ENCODE peak calls at places on chromosomes 11 and 22, in ten cellular contexts. One of them, this sample, is unnamed.

GRCh38 chr11:69944146-69944795 is 125.1 kb upstream of the FGF3 start:
- DNase-seq in esophagus squamous epithelium: no peak
- DNase-seq in dorsolateral prefrontal cortex: no peak
- DNase-seq in CD8-positive, alpha-beta T cell: no peak
- DNase-seq in colonic mucosa: no peak
- DNase-seq in uterus: no peak
- DNase-seq in fibroblast of lung: no peak
- DNase-seq in HepG2: no peak
- DNase-seq in lower lobe of right lung: peak
- DNase-seq in HL-60: no peak
- DNase-seq in this sample: no peak

GRCh38 chr11:57499413-57499982 is 16.0 kb downstream of the SLC43A1 start:
- DNase-seq in esophagus squamous epithelium: peak
- DNase-seq in dorsolateral prefrontal cortex: peak
- DNase-seq in CD8-positive, alpha-beta T cell: no peak
- DNase-seq in colonic mucosa: peak
- DNase-seq in uterus: peak
- DNase-seq in fibroblast of lung: peak
- DNase-seq in HepG2: peak
- DNase-seq in lower lobe of right lung: peak
- DNase-seq in HL-60: no peak
- DNase-seq in this sample: peak

GRCh38 chr11:73343076-73343833 is 32.9 kb upstream of the RELT start:
- DNase-seq in esophagus squamous epithelium: no peak
- DNase-seq in dorsolateral prefrontal cortex: no peak
- DNase-seq in CD8-positive, alpha-beta T cell: no peak
- DNase-seq in colonic mucosa: no peak
- DNase-seq in uterus: no peak
- DNase-seq in fibroblast of lung: no peak
- DNase-seq in HepG2: no peak
- DNase-seq in lower lobe of right lung: no peak
- DNase-seq in HL-60: no peak
- DNase-seq in this sample: no peak

GRCh38 chr11:27088353-27088752 is 47.7 kb downstream of the BBOX1 start:
- DNase-seq in esophagus squamous epithelium: no peak
- DNase-seq in dorsolateral prefrontal cortex: no peak
- DNase-seq in CD8-positive, alpha-beta T cell: no peak
- DNase-seq in colonic mucosa: no peak
- DNase-seq in uterus: no peak
- DNase-seq in fibroblast of lung: peak
- DNase-seq in HepG2: no peak
- DNase-seq in lower lobe of right lung: no peak
- DNase-seq in HL-60: no peak
- DNase-seq in this sample: peak

GRCh38 chr11:1293619-1294015 is 15.8 kb downstream of the TOLLIP start:
- DNase-seq in esophagus squamous epithelium: no peak
- DNase-seq in dorsolateral prefrontal cortex: peak
- DNase-seq in CD8-positive, alpha-beta T cell: no peak
- DNase-seq in colonic mucosa: no peak
- DNase-seq in uterus: no peak
- DNase-seq in fibroblast of lung: no peak
- DNase-seq in HepG2: no peak
- DNase-seq in lower lobe of right lung: peak
- DNase-seq in HL-60: peak
- DNase-seq in this sample: peak

GRCh38 chr11:101618691-101619090 is 34.9 kb upstream of the TRPC6 start:
- DNase-seq in esophagus squamous epithelium: no peak
- DNase-seq in dorsolateral prefrontal cortex: no peak
- DNase-seq in CD8-positive, alpha-beta T cell: no peak
- DNase-seq in colonic mucosa: no peak
- DNase-seq in uterus: no peak
- DNase-seq in fibroblast of lung: peak
- DNase-seq in HepG2: no peak
- DNase-seq in lower lobe of right lung: no peak
- DNase-seq in HL-60: no peak
- DNase-seq in this sample: peak

GRCh38 chr11:120134106-120134930 is 3.6 kb downstream of the TRIM29 start:
- DNase-seq in esophagus squamous epithelium: no peak
- DNase-seq in dorsolateral prefrontal cortex: peak
- DNase-seq in CD8-positive, alpha-beta T cell: no peak
- DNase-seq in colonic mucosa: peak
- DNase-seq in uterus: peak
- DNase-seq in fibroblast of lung: no peak
- DNase-seq in HepG2: no peak
- DNase-seq in lower lobe of right lung: peak
- DNase-seq in HL-60: no peak
- DNase-seq in this sample: no peak

GRCh38 chr11:77074626-77075221 is 8.0 kb downstream of the CAPN5 start:
- DNase-seq in esophagus squamous epithelium: no peak
- DNase-seq in dorsolateral prefrontal cortex: no peak
- DNase-seq in CD8-positive, alpha-beta T cell: no peak
- DNase-seq in colonic mucosa: peak
- DNase-seq in uterus: peak
- DNase-seq in fibroblast of lung: no peak
- DNase-seq in HepG2: no peak
- DNase-seq in lower lobe of right lung: peak
- DNase-seq in HL-60: no peak
- DNase-seq in this sample: no peak

GRCh38 chr11:80293293-80293692 is 852.5 kb upstream of the TENM4 start:
- DNase-seq in esophagus squamous epithelium: no peak
- DNase-seq in dorsolateral prefrontal cortex: no peak
- DNase-seq in CD8-positive, alpha-beta T cell: no peak
- DNase-seq in colonic mucosa: no peak
- DNase-seq in uterus: no peak
- DNase-seq in fibroblast of lung: no peak
- DNase-seq in HepG2: no peak
- DNase-seq in lower lobe of right lung: no peak
- DNase-seq in HL-60: no peak
- DNase-seq in this sample: no peak

GRCh38 chr11:88297320-88298263 is 39.9 kb downstream of the CTSC start:
- DNase-seq in esophagus squamous epithelium: no peak
- DNase-seq in dorsolateral prefrontal cortex: no peak
- DNase-seq in CD8-positive, alpha-beta T cell: no peak
- DNase-seq in colonic mucosa: no peak
- DNase-seq in uterus: no peak
- DNase-seq in fibroblast of lung: peak
- DNase-seq in HepG2: peak
- DNase-seq in lower lobe of right lung: no peak
- DNase-seq in HL-60: no peak
- DNase-seq in this sample: no peak

GRCh38 chr11:81224396-81224795 is 1509.3 kb downstream of the FAM181B start:
- DNase-seq in esophagus squamous epithelium: no peak
- DNase-seq in dorsolateral prefrontal cortex: no peak
- DNase-seq in CD8-positive, alpha-beta T cell: no peak
- DNase-seq in colonic mucosa: no peak
- DNase-seq in uterus: no peak
- DNase-seq in fibroblast of lung: no peak
- DNase-seq in HepG2: no peak
- DNase-seq in lower lobe of right lung: no peak
- DNase-seq in HL-60: no peak
- DNase-seq in this sample: no peak

GRCh38 chr11:85823816-85824215 is 12.9 kb upstream of the SYTL2 start:
- DNase-seq in esophagus squamous epithelium: no peak
- DNase-seq in dorsolateral prefrontal cortex: no peak
- DNase-seq in CD8-positive, alpha-beta T cell: peak
- DNase-seq in colonic mucosa: no peak
- DNase-seq in uterus: no peak
- DNase-seq in fibroblast of lung: no peak
- DNase-seq in HepG2: no peak
- DNase-seq in lower lobe of right lung: no peak
- DNase-seq in HL-60: no peak
- DNase-seq in this sample: no peak

GRCh38 chr22:39292002-39292401 is 27.4 kb downstream of the RPL3 start:
- DNase-seq in esophagus squamous epithelium: no peak
- DNase-seq in dorsolateral prefrontal cortex: no peak
- DNase-seq in CD8-positive, alpha-beta T cell: no peak
- DNase-seq in colonic mucosa: no peak
- DNase-seq in uterus: no peak
- DNase-seq in fibroblast of lung: peak
- DNase-seq in HepG2: no peak
- DNase-seq in lower lobe of right lung: no peak
- DNase-seq in HL-60: no peak
- DNase-seq in this sample: no peak

GRCh38 chr11:889261-889660 is 21.3 kb downstream of the CHID1 start:
- DNase-seq in esophagus squamous epithelium: no peak
- DNase-seq in dorsolateral prefrontal cortex: no peak
- DNase-seq in CD8-positive, alpha-beta T cell: no peak
- DNase-seq in colonic mucosa: no peak
- DNase-seq in uterus: no peak
- DNase-seq in fibroblast of lung: no peak
- DNase-seq in HepG2: no peak
- DNase-seq in lower lobe of right lung: no peak
- DNase-seq in HL-60: no peak
- DNase-seq in this sample: no peak

GRCh38 chr11:34770111-34770510 is 146.1 kb downstream of the APIP start:
- DNase-seq in esophagus squamous epithelium: no peak
- DNase-seq in dorsolateral prefrontal cortex: no peak
- DNase-seq in CD8-positive, alpha-beta T cell: no peak
- DNase-seq in colonic mucosa: no peak
- DNase-seq in uterus: no peak
- DNase-seq in fibroblast of lung: no peak
- DNase-seq in HepG2: no peak
- DNase-seq in lower lobe of right lung: no peak
- DNase-seq in HL-60: no peak
- DNase-seq in this sample: no peak

GRCh38 chr11:69123593-69124545 is 31.9 kb upstream of the SMIM38 start:
- DNase-seq in esophagus squamous epithelium: no peak
- DNase-seq in dorsolateral prefrontal cortex: peak
- DNase-seq in CD8-positive, alpha-beta T cell: no peak
- DNase-seq in colonic mucosa: no peak
- DNase-seq in uterus: no peak
- DNase-seq in fibroblast of lung: no peak
- DNase-seq in HepG2: no peak
- DNase-seq in lower lobe of right lung: peak
- DNase-seq in HL-60: no peak
- DNase-seq in this sample: no peak

GRCh38 chr22:17878970-17879369 is 104.7 kb upstream of the BID start:
- DNase-seq in esophagus squamous epithelium: no peak
- DNase-seq in dorsolateral prefrontal cortex: no peak
- DNase-seq in CD8-positive, alpha-beta T cell: no peak
- DNase-seq in colonic mucosa: no peak
- DNase-seq in uterus: no peak
- DNase-seq in fibroblast of lung: peak
- DNase-seq in HepG2: no peak
- DNase-seq in lower lobe of right lung: no peak
- DNase-seq in HL-60: no peak
- DNase-seq in this sample: no peak

GRCh38 chr22:50548046-50548912 is 2.6 kb downstream of the KLHDC7B start:
- DNase-seq in esophagus squamous epithelium: no peak
- DNase-seq in dorsolateral prefrontal cortex: no peak
- DNase-seq in CD8-positive, alpha-beta T cell: peak
- DNase-seq in colonic mucosa: no peak
- DNase-seq in uterus: no peak
- DNase-seq in fibroblast of lung: no peak
- DNase-seq in HepG2: no peak
- DNase-seq in lower lobe of right lung: peak
- DNase-seq in HL-60: no peak
- DNase-seq in this sample: no peak
- TF ChIP-seq CTCF in esophagus squamous epithelium: no peak
- TF ChIP-seq CTCF in dorsolateral prefrontal cortex: no peak
- TF ChIP-seq CTCF in CD8-positive, alpha-beta T cell: no peak
- TF ChIP-seq CTCF in colonic mucosa: no peak
- TF ChIP-seq CTCF in uterus: no peak
- TF ChIP-seq CTCF in fibroblast of lung: no peak
- TF ChIP-seq CTCF in HepG2: no peak
- TF ChIP-seq CTCF in lower lobe of right lung: no peak
- TF ChIP-seq CTCF in HL-60: no peak
- TF ChIP-seq CTCF in this sample: no peak

DNA sequence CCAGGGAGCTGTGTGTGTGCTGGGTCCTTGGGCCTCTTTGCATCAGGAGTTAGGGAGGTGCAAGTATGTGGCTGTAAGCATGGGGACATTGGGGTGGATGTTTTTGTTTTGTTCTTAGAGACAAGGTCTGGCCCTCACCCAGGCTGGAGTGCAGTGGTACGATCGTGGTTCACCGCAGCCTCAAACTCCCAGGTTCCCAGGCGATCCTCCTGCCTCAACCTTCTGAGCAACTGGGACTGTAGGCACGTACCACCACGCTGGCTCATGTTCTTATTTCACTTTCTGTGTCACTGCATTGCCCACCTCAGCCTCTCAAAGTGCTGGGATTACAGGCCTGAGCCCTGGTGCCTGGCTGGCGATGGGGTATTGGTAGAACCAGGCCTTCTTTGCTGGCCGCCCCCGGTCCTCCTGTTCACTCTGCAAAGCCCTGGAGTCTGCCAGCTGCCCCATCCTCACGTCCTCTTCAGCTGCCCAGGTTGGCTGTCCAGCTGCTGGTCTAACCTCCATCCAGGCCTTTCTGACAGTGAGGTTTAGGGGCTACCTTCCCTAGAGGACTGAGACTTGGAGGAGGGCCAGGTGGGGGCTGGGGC is 851 bp upstream of the GRAMD4 start:
- DNase-seq in esophagus squamous epithelium: no peak
- DNase-seq in dorsolateral prefrontal cortex: no peak
- DNase-seq in CD8-positive, alpha-beta T cell: no peak
- DNase-seq in colonic mucosa: no peak
- DNase-seq in uterus: no peak
- DNase-seq in fibroblast of lung: peak
- DNase-seq in HepG2: no peak
- DNase-seq in lower lobe of right lung: no peak
- DNase-seq in HL-60: peak
- DNase-seq in this sample: no peak
- H3K27ac ChIP-seq in esophagus squamous epithelium: peak
- H3K27ac ChIP-seq in dorsolateral prefrontal cortex: peak
- H3K27ac ChIP-seq in CD8-positive, alpha-beta T cell: no peak
- H3K27ac ChIP-seq in colonic mucosa: peak
- H3K27ac ChIP-seq in uterus: peak
- H3K27ac ChIP-seq in fibroblast of lung: no peak
- H3K27ac ChIP-seq in HepG2: no peak
- H3K27ac ChIP-seq in lower lobe of right lung: no peak
- H3K27ac ChIP-seq in HL-60: peak
- H3K27ac ChIP-seq in this sample: no peak

GRCh38 chr22:26479043-26479791 is 4.4 kb downstream of the HPS4 start:
- DNase-seq in esophagus squamous epithelium: no peak
- DNase-seq in dorsolateral prefrontal cortex: no peak
- DNase-seq in CD8-positive, alpha-beta T cell: no peak
- DNase-seq in colonic mucosa: no peak
- DNase-seq in uterus: no peak
- DNase-seq in fibroblast of lung: no peak
- DNase-seq in HepG2: peak
- DNase-seq in lower lobe of right lung: no peak
- DNase-seq in HL-60: peak
- DNase-seq in this sample: no peak
- TF ChIP-seq CTCF in esophagus squamous epithelium: no peak
- TF ChIP-seq CTCF in dorsolateral prefrontal cortex: no peak
- TF ChIP-seq CTCF in CD8-positive, alpha-beta T cell: no peak
- TF ChIP-seq CTCF in colonic mucosa: no peak
- TF ChIP-seq CTCF in uterus: no peak
- TF ChIP-seq CTCF in fibroblast of lung: no peak
- TF ChIP-seq CTCF in HepG2: peak
- TF ChIP-seq CTCF in lower lobe of right lung: no peak
- TF ChIP-seq CTCF in HL-60: no peak
- TF ChIP-seq CTCF in this sample: no peak

GRCh38 chr11:109150603-109151002 is 271.4 kb upstream of the C11orf87 start:
- DNase-seq in esophagus squamous epithelium: no peak
- DNase-seq in dorsolateral prefrontal cortex: no peak
- DNase-seq in CD8-positive, alpha-beta T cell: no peak
- DNase-seq in colonic mucosa: no peak
- DNase-seq in uterus: no peak
- DNase-seq in fibroblast of lung: no peak
- DNase-seq in HepG2: no peak
- DNase-seq in lower lobe of right lung: no peak
- DNase-seq in HL-60: no peak
- DNase-seq in this sample: no peak
- H3K27ac ChIP-seq in esophagus squamous epithelium: no peak
- H3K27ac ChIP-seq in dorsolateral prefrontal cortex: no peak
- H3K27ac ChIP-seq in CD8-positive, alpha-beta T cell: no peak
- H3K27ac ChIP-seq in colonic mucosa: no peak
- H3K27ac ChIP-seq in uterus: no peak
- H3K27ac ChIP-seq in fibroblast of lung: no peak
- H3K27ac ChIP-seq in HepG2: no peak
- H3K27ac ChIP-seq in lower lobe of right lung: no peak
- H3K27ac ChIP-seq in HL-60: no peak
- H3K27ac ChIP-seq in this sample: no peak

This sample was measured in RWPE1.